ENCODE peak calls at places on chromosomes 4 and X, in five cellular contexts. I is T-helper 17 cell; Z is fibroblast of pulmonary artery; W is CD4-positive, CD25-positive, alpha-beta regulatory T cell; C is caudate nucleus. A is an unnamed sample.

GRCh38 chr4:152248347-152248746 is 287.5 kb downstream of the FBXW7 start:
- DNase-seq in I (no peak), Z (no peak), W (no peak), C (no peak), A (no peak)

GRCh38 chr4:95548738-95549245 is at the start of gene UNC5C:
- DNase-seq in I (no peak), Z (peak; percentile 85), W (no peak), C (no peak), A (peak; percentile 47)

GRCh38 chrX:120486786-120487185 is 17.7 kb upstream of the LAMP2 start:
- DNase-seq in I (no peak), Z (no peak), W (no peak), C (no peak), A (peak; percentile 13)

GRCh38 chr4:30536231-30536630 is 183.9 kb upstream of the PCDH7 start:
- DNase-seq in I (no peak), Z (peak; percentile 35), W (no peak), C (no peak), A (no peak)

GRCh38 chr4:143354990-143355389 is 18.3 kb downstream of the GAB1 start:
- DNase-seq in I (no peak), Z (peak; percentile 29), W (no peak), C (no peak), A (peak; percentile 24)

GRCh38 chrX:112761239-112762207 is 79.1 kb downstream of the AMOT start:
- DNase-seq in I (no peak), Z (no peak), W (no peak), C (no peak), A (no peak)

GRCh38 chrX:45788941-45789348 is 588.3 kb upstream of the DIPK2B start:
- DNase-seq in I (no peak), Z (peak; percentile 54), W (no peak), C (no peak), A (peak; percentile 94)

GRCh38 chr4:91037951-91038350 is 910.8 kb downstream of the CCSER1 start:
- DNase-seq in I (no peak), Z (no peak), W (no peak), C (no peak), A (no peak)

GRCh38 chr4:178535939-178536579 is 1093.8 kb upstream of the AGA start:
- DNase-seq in I (no peak), Z (no peak), W (no peak), C (no peak), A (no peak)

GRCh38 chrX:120664081-120664480 is 34.2 kb upstream of the C1GALT1C1 start:
- DNase-seq in I (no peak), Z (peak; percentile 50), W (peak; percentile 19), C (no peak), A (peak; percentile 42)

GRCh38 chr4:119005888-119006287 is 117.2 kb downstream of the SYNPO2 start:
- DNase-seq in I (no peak), Z (no peak), W (peak; percentile 5), C (no peak), A (no peak)

GRCh38 chr4:2397596-2398379 is 20.7 kb downstream of the ZFYVE28 start:
- DNase-seq in I (no peak), Z (no peak), W (no peak), C (no peak), A (no peak)

GRCh38 chr4:78059524-78059889 is 2.4 kb downstream of the FRAS1 start:
- DNase-seq in I (no peak), Z (peak; percentile 84), W (peak; percentile 26), C (peak; percentile 11), A (peak; percentile 75)

GRCh38 chr4:77052352-77052751 is 23.4 kb downstream of the CCNI start:
- DNase-seq in I (peak; percentile 31), Z (peak; percentile 50), W (peak; percentile 58), C (no peak), A (peak; percentile 80)

GRCh38 chr4:170089274-170089742 is 448 bp downstream of the AADAT start:
- DNase-seq in I (no peak), Z (peak; percentile 48), W (no peak), C (peak; percentile 51), A (peak; percentile 44)

GRCh38 chr4:151263455-151263854 is 13.5 kb upstream of the PRSS48 start:
- DNase-seq in I (no peak), Z (no peak), W (no peak), C (no peak), A (no peak)

GRCh38 chr4:143352720-143353119 is 16.0 kb downstream of the GAB1 start:
- DNase-seq in I (no peak), Z (no peak), W (no peak), C (no peak), A (no peak)

GRCh38 chr4:86326399-86326798 is 33.5 kb downstream of the MAPK10 start:
- DNase-seq in I (no peak), Z (no peak), W (no peak), C (no peak), A (no peak)

GRCh38 chr4:139734201-139734874 is 68.7 kb downstream of the MGST2 start:
- DNase-seq in I (no peak), Z (peak; percentile 89), W (no peak), C (no peak), A (no peak)

A was measured in dermis blood vessel endothelial cell.